ENCODE peak calls at places on chromosomes 13 and 19, in seven cellular contexts. X, Y, M, W, F, L and E are unnamed samples.

GRCh38 chr19:37334179-37335071 is 36.5 kb upstream of the ZNF527 start:
- DNase-seq in X (peak), M (peak), W (peak), F (peak), Y (peak), L (peak), E (peak)

GRCh38 chr19:56597696-56598095 is 2.6 kb downstream of the ZNF71 start:
- DNase-seq in L (no peak), M (no peak), Y (no peak), X (no peak), F (no peak), W (peak), E (no peak)

GRCh38 chr13:46473806-46474205 is 79.2 kb upstream of the LRCH1 start:
- DNase-seq in X (no peak), F (no peak), W (no peak), Y (no peak), M (no peak), L (no peak), E (no peak)

GRCh38 chr13:92355213-92355612 is 871.4 kb upstream of the GPC6 start:
- DNase-seq in F (no peak), L (no peak), M (no peak), X (no peak), W (peak), Y (no peak), E (no peak)

GRCh38 chr19:29680447-29680846 is 15.2 kb downstream of the PLEKHF1 start:
- DNase-seq in M (peak), X (no peak), W (no peak), Y (no peak), L (peak), F (no peak), E (no peak)

GRCh38 chr13:44068169-44068568 is 188.5 kb downstream of the LACC1 start:
- DNase-seq in Y (no peak), M (no peak), W (peak), F (peak), X (no peak), L (no peak), E (no peak)

GRCh38 chr19:16200776-16201391 is 3.2 kb downstream of the AP1M1 start:
- DNase-seq in L (peak), Y (no peak), X (no peak), F (no peak), M (no peak), W (no peak), E (no peak)

GRCh38 chr13:81540777-81541176 is 1199.9 kb upstream of the SPRY2 start:
- DNase-seq in L (no peak), X (no peak), W (no peak), M (no peak), F (no peak), Y (no peak), E (no peak)

GRCh38 chr19:2235396-2236284 is 489 bp downstream of the PLEKHJ1 start:
- DNase-seq in L (peak), W (no peak), X (no peak), M (peak), Y (peak), F (no peak), E (no peak)

GRCh38 chr13:68927387-68928026 is 1180.1 kb upstream of the ATXN8OS start:
- DNase-seq in F (no peak), L (no peak), W (no peak), X (no peak), Y (peak), M (no peak), E (no peak)

GRCh38 chr19:34260771-34261173 is 6.4 kb downstream of the GARRE1 start:
- DNase-seq in W (peak), F (no peak), Y (no peak), L (peak), X (no peak), M (no peak), E (no peak)

GRCh38 chr13:102598061-102598460 is 1.3 kb downstream of the TPP2 start:
- DNase-seq in L (no peak), X (no peak), M (no peak), F (no peak), Y (no peak), W (peak), E (no peak)

GRCh38 chr13:110616103-110617101 is 1.1 kb downstream of the NAXD start:
- DNase-seq in Y (peak), W (peak), L (peak), F (no peak), X (no peak), M (no peak), E (peak)

GRCh38 chr19:17365361-17365760 is 11.8 kb downstream of the PLVAP start:
- DNase-seq in L (no peak), M (no peak), F (no peak), Y (no peak), X (no peak), W (no peak), E (no peak)

GRCh38 chr13:24075137-24075975 is 85.2 kb upstream of the SPATA13 start:
- DNase-seq in Y (no peak), M (no peak), F (no peak), W (no peak), L (no peak), X (no peak), E (no peak)

GRCh38 chr19:43950834-43951626 is at the start of gene ZNF221:
- DNase-seq in F (peak), X (peak), Y (peak), W (peak), M (peak), L (peak), E (peak)

GRCh38 chr13:41291246-41291645 is 19.8 kb upstream of the NAA16 start:
- DNase-seq in W (no peak), L (no peak), F (no peak), X (no peak), Y (no peak), M (no peak), E (no peak)

DNA sequence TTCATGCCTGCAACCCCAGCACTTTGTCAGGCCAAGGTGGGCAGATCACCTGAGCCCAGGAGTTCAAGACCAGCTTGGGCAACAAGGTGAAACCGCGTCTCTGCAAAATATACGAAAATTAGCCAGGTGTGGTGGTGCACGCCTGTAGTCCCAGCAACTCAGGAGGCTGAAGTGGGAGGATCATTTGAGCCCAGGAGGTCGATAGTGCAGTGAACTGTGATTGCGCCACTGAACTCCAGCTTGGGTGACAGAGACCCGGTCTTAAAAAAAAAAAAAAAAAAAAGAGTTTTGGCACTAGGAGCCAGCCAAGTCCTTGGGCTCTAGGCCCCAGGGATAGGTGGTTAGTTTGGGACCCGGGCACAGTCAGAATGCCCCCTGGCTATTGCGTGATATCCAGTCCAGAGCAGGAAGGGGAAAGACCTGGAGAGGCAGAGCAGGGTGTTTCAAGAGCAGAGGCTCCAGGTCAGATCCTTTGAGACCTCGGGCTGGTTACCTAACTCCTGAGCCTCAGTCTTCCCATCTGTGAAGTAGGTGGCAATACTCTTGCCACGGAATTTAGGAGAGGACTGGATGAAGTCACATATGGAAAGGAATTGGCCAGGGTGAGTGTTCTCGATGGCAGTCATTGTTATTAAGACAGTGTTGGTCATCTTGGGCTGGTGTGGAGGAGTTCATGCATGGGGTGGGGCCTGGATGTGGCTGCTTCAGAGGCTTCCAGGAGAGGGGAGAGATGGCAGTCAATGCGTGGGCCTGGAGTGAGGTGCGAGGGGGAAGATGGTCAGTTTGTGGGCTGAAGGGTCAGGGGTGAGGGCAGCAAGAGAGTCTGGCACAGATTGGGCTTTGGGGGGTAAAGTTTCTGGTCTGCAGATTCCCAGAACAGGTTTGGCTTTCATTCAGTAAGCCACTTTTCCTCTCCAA is 2.8 kb downstream of the PPP1R37 start:
- DNase-seq in W (no peak), F (no peak), X (no peak), L (no peak), Y (no peak), M (no peak), E (no peak)
- H3K4me3 ChIP-seq in W (no peak), F (no peak), X (no peak), L (no peak), Y (no peak), M (no peak), E (no peak)

GRCh38 chr19:55464039-55464668 is 397 bp downstream of the C19orf85 start:
- DNase-seq in Y (no peak), L (no peak), M (no peak), F (no peak), W (no peak), X (no peak), E (no peak)
- H3K4me3 ChIP-seq in Y (no peak), L (no peak), M (no peak), F (no peak), W (no peak), X (no peak), E (no peak)

GRCh38 chr13:100159584-100159983 is 70.7 kb downstream of the PCCA start:
- DNase-seq in W (no peak), L (no peak), Y (no peak), M (no peak), F (no peak), X (no peak), E (no peak)
- H3K4me3 ChIP-seq in W (no peak), L (no peak), Y (no peak), M (no peak), F (no peak), X (no peak), E (no peak)

GRCh38 chr13:27171830-27172494 is 351 bp upstream of the USP12 start:
- DNase-seq in F (peak), L (peak), W (peak), Y (peak), X (peak), M (peak), E (peak)
- H3K4me3 ChIP-seq in F (peak), L (peak), W (peak), Y (peak), X (peak), M (peak), E (peak)